ENCODE peak calls at places on chromosomes 7 and 10, in seven cellular contexts. One of them, this sample, is unnamed.
A peak's percentile ranks its signal among the peaks of the same experiment; 100 is the strongest.

GRCh38 chr10:132489704-132490534 is 47.7 kb upstream of the INPP5A start:
- DNase-seq in myocyte: no peak
- DNase-seq in activated naive CD4-positive, alpha-beta T cell treated with anti-CD3 and anti-CD28 coated beads for 36 hours: no peak
- DNase-seq in lung: no peak
- DNase-seq in activated naive CD8-positive, alpha-beta T cell treated with anti-CD3 and anti-CD28 coated beads, Interleukin-2, amount 50 U/mL, for 24 hours: no peak
- DNase-seq in endothelial cell: no peak
- DNase-seq in stimulated activated CD4-positive, alpha-beta T cell treated with anti-CD3 and anti-CD28 coated beads, Interleukin-15, amount 100 ng/mL, for 24 hours: no peak
- DNase-seq in this sample: no peak

GRCh38 chr10:18681366-18681765 is 22.1 kb downstream of the ARL5B start:
- DNase-seq in myocyte: no peak
- DNase-seq in activated naive CD4-positive, alpha-beta T cell treated with anti-CD3 and anti-CD28 coated beads for 36 hours: no peak
- DNase-seq in lung: no peak
- DNase-seq in activated naive CD8-positive, alpha-beta T cell treated with anti-CD3 and anti-CD28 coated beads, Interleukin-2, amount 50 U/mL, for 24 hours: no peak
- DNase-seq in endothelial cell: no peak
- DNase-seq in stimulated activated CD4-positive, alpha-beta T cell treated with anti-CD3 and anti-CD28 coated beads, Interleukin-15, amount 100 ng/mL, for 24 hours: no peak
- DNase-seq in this sample: peak; percentile 51

GRCh38 chr7:3277604-3278572 is 23.2 kb upstream of the SDK1 start:
- DNase-seq in myocyte: peak; percentile 76
- DNase-seq in activated naive CD4-positive, alpha-beta T cell treated with anti-CD3 and anti-CD28 coated beads for 36 hours: no peak
- DNase-seq in lung: no peak
- DNase-seq in activated naive CD8-positive, alpha-beta T cell treated with anti-CD3 and anti-CD28 coated beads, Interleukin-2, amount 50 U/mL, for 24 hours: no peak
- DNase-seq in endothelial cell: no peak
- DNase-seq in stimulated activated CD4-positive, alpha-beta T cell treated with anti-CD3 and anti-CD28 coated beads, Interleukin-15, amount 100 ng/mL, for 24 hours: no peak
- DNase-seq in this sample: no peak

GRCh38 chr7:8131694-8132605 is 130.0 kb downstream of the ICA1 start:
- DNase-seq in myocyte: no peak
- DNase-seq in activated naive CD4-positive, alpha-beta T cell treated with anti-CD3 and anti-CD28 coated beads for 36 hours: no peak
- DNase-seq in lung: no peak
- DNase-seq in activated naive CD8-positive, alpha-beta T cell treated with anti-CD3 and anti-CD28 coated beads, Interleukin-2, amount 50 U/mL, for 24 hours: no peak
- DNase-seq in endothelial cell: no peak
- DNase-seq in stimulated activated CD4-positive, alpha-beta T cell treated with anti-CD3 and anti-CD28 coated beads, Interleukin-15, amount 100 ng/mL, for 24 hours: no peak
- DNase-seq in this sample: no peak

GRCh38 chr10:64101611-64102263 is 580.5 kb downstream of the REEP3 start:
- DNase-seq in myocyte: no peak
- DNase-seq in activated naive CD4-positive, alpha-beta T cell treated with anti-CD3 and anti-CD28 coated beads for 36 hours: no peak
- DNase-seq in lung: no peak
- DNase-seq in activated naive CD8-positive, alpha-beta T cell treated with anti-CD3 and anti-CD28 coated beads, Interleukin-2, amount 50 U/mL, for 24 hours: no peak
- DNase-seq in endothelial cell: no peak
- DNase-seq in stimulated activated CD4-positive, alpha-beta T cell treated with anti-CD3 and anti-CD28 coated beads, Interleukin-15, amount 100 ng/mL, for 24 hours: no peak
- DNase-seq in this sample: no peak

GRCh38 chr7:120991570-120991969 is 3.1 kb downstream of the CPED1 start:
- DNase-seq in myocyte: no peak
- DNase-seq in activated naive CD4-positive, alpha-beta T cell treated with anti-CD3 and anti-CD28 coated beads for 36 hours: no peak
- DNase-seq in lung: no peak
- DNase-seq in activated naive CD8-positive, alpha-beta T cell treated with anti-CD3 and anti-CD28 coated beads, Interleukin-2, amount 50 U/mL, for 24 hours: no peak
- DNase-seq in endothelial cell: no peak
- DNase-seq in stimulated activated CD4-positive, alpha-beta T cell treated with anti-CD3 and anti-CD28 coated beads, Interleukin-15, amount 100 ng/mL, for 24 hours: no peak
- DNase-seq in this sample: peak; percentile 74

GRCh38 chr10:61021926-61022325 is 77.9 kb upstream of the RHOBTB1 start:
- DNase-seq in myocyte: no peak
- DNase-seq in activated naive CD4-positive, alpha-beta T cell treated with anti-CD3 and anti-CD28 coated beads for 36 hours: no peak
- DNase-seq in lung: no peak
- DNase-seq in activated naive CD8-positive, alpha-beta T cell treated with anti-CD3 and anti-CD28 coated beads, Interleukin-2, amount 50 U/mL, for 24 hours: no peak
- DNase-seq in endothelial cell: no peak
- DNase-seq in stimulated activated CD4-positive, alpha-beta T cell treated with anti-CD3 and anti-CD28 coated beads, Interleukin-15, amount 100 ng/mL, for 24 hours: no peak
- DNase-seq in this sample: no peak

GRCh38 chr10:133332936-133333699 is 3.6 kb downstream of the CALY start:
- DNase-seq in myocyte: no peak
- DNase-seq in activated naive CD4-positive, alpha-beta T cell treated with anti-CD3 and anti-CD28 coated beads for 36 hours: no peak
- DNase-seq in lung: no peak
- DNase-seq in activated naive CD8-positive, alpha-beta T cell treated with anti-CD3 and anti-CD28 coated beads, Interleukin-2, amount 50 U/mL, for 24 hours: no peak
- DNase-seq in endothelial cell: no peak
- DNase-seq in stimulated activated CD4-positive, alpha-beta T cell treated with anti-CD3 and anti-CD28 coated beads, Interleukin-15, amount 100 ng/mL, for 24 hours: no peak
- DNase-seq in this sample: no peak

GRCh38 chr10:63256047-63256773 is 123.1 kb downstream of the NRBF2 start:
- DNase-seq in myocyte: no peak
- DNase-seq in activated naive CD4-positive, alpha-beta T cell treated with anti-CD3 and anti-CD28 coated beads for 36 hours: no peak
- DNase-seq in lung: no peak
- DNase-seq in activated naive CD8-positive, alpha-beta T cell treated with anti-CD3 and anti-CD28 coated beads, Interleukin-2, amount 50 U/mL, for 24 hours: no peak
- DNase-seq in endothelial cell: no peak
- DNase-seq in stimulated activated CD4-positive, alpha-beta T cell treated with anti-CD3 and anti-CD28 coated beads, Interleukin-15, amount 100 ng/mL, for 24 hours: no peak
- DNase-seq in this sample: peak; percentile 45

GRCh38 chr10:103772096-103772845 is 83.1 kb downstream of the SH3PXD2A start:
- DNase-seq in myocyte: peak; percentile 97
- DNase-seq in activated naive CD4-positive, alpha-beta T cell treated with anti-CD3 and anti-CD28 coated beads for 36 hours: peak; percentile 74
- DNase-seq in lung: peak; percentile 75
- DNase-seq in activated naive CD8-positive, alpha-beta T cell treated with anti-CD3 and anti-CD28 coated beads, Interleukin-2, amount 50 U/mL, for 24 hours: peak; percentile 67
- DNase-seq in endothelial cell: peak; percentile 74
- DNase-seq in stimulated activated CD4-positive, alpha-beta T cell treated with anti-CD3 and anti-CD28 coated beads, Interleukin-15, amount 100 ng/mL, for 24 hours: peak; percentile 78
- DNase-seq in this sample: peak; percentile 93

GRCh38 chr7:131556055-131556911 is at the start of gene PODXL:
- DNase-seq in myocyte: peak; percentile 78
- DNase-seq in activated naive CD4-positive, alpha-beta T cell treated with anti-CD3 and anti-CD28 coated beads for 36 hours: peak; percentile 60
- DNase-seq in lung: peak; percentile 61
- DNase-seq in activated naive CD8-positive, alpha-beta T cell treated with anti-CD3 and anti-CD28 coated beads, Interleukin-2, amount 50 U/mL, for 24 hours: peak; percentile 54
- DNase-seq in endothelial cell: peak; percentile 73
- DNase-seq in stimulated activated CD4-positive, alpha-beta T cell treated with anti-CD3 and anti-CD28 coated beads, Interleukin-15, amount 100 ng/mL, for 24 hours: peak; percentile 67
- DNase-seq in this sample: no peak

GRCh38 chr7:70634610-70635068 is 497.3 kb upstream of the GALNT17 start:
- DNase-seq in myocyte: no peak
- DNase-seq in activated naive CD4-positive, alpha-beta T cell treated with anti-CD3 and anti-CD28 coated beads for 36 hours: no peak
- DNase-seq in lung: no peak
- DNase-seq in activated naive CD8-positive, alpha-beta T cell treated with anti-CD3 and anti-CD28 coated beads, Interleukin-2, amount 50 U/mL, for 24 hours: peak; percentile 14
- DNase-seq in endothelial cell: no peak
- DNase-seq in stimulated activated CD4-positive, alpha-beta T cell treated with anti-CD3 and anti-CD28 coated beads, Interleukin-15, amount 100 ng/mL, for 24 hours: no peak
- DNase-seq in this sample: peak; percentile 94

GRCh38 chr7:38195804-38196595 is 18.0 kb downstream of the STARD3NL start:
- DNase-seq in myocyte: peak; percentile 33
- DNase-seq in activated naive CD4-positive, alpha-beta T cell treated with anti-CD3 and anti-CD28 coated beads for 36 hours: no peak
- DNase-seq in lung: no peak
- DNase-seq in activated naive CD8-positive, alpha-beta T cell treated with anti-CD3 and anti-CD28 coated beads, Interleukin-2, amount 50 U/mL, for 24 hours: no peak
- DNase-seq in endothelial cell: no peak
- DNase-seq in stimulated activated CD4-positive, alpha-beta T cell treated with anti-CD3 and anti-CD28 coated beads, Interleukin-15, amount 100 ng/mL, for 24 hours: no peak
- DNase-seq in this sample: peak; percentile 47

GRCh38 chr10:42691361-42692120 is 53.2 kb upstream of the ZNF33B start:
- DNase-seq in myocyte: no peak
- DNase-seq in activated naive CD4-positive, alpha-beta T cell treated with anti-CD3 and anti-CD28 coated beads for 36 hours: no peak
- DNase-seq in lung: no peak
- DNase-seq in activated naive CD8-positive, alpha-beta T cell treated with anti-CD3 and anti-CD28 coated beads, Interleukin-2, amount 50 U/mL, for 24 hours: no peak
- DNase-seq in endothelial cell: no peak
- DNase-seq in stimulated activated CD4-positive, alpha-beta T cell treated with anti-CD3 and anti-CD28 coated beads, Interleukin-15, amount 100 ng/mL, for 24 hours: no peak
- DNase-seq in this sample: no peak

GRCh38 chr7:6170571-6171531 is 101.6 kb downstream of the CYTH3 start:
- DNase-seq in myocyte: no peak
- DNase-seq in activated naive CD4-positive, alpha-beta T cell treated with anti-CD3 and anti-CD28 coated beads for 36 hours: no peak
- DNase-seq in lung: no peak
- DNase-seq in activated naive CD8-positive, alpha-beta T cell treated with anti-CD3 and anti-CD28 coated beads, Interleukin-2, amount 50 U/mL, for 24 hours: no peak
- DNase-seq in endothelial cell: no peak
- DNase-seq in stimulated activated CD4-positive, alpha-beta T cell treated with anti-CD3 and anti-CD28 coated beads, Interleukin-15, amount 100 ng/mL, for 24 hours: no peak
- DNase-seq in this sample: no peak

GRCh38 chr7:142887282-142888015 is 1.9 kb upstream of the TRPV6 start:
- DNase-seq in myocyte: no peak
- DNase-seq in activated naive CD4-positive, alpha-beta T cell treated with anti-CD3 and anti-CD28 coated beads for 36 hours: no peak
- DNase-seq in lung: no peak
- DNase-seq in activated naive CD8-positive, alpha-beta T cell treated with anti-CD3 and anti-CD28 coated beads, Interleukin-2, amount 50 U/mL, for 24 hours: no peak
- DNase-seq in endothelial cell: no peak
- DNase-seq in stimulated activated CD4-positive, alpha-beta T cell treated with anti-CD3 and anti-CD28 coated beads, Interleukin-15, amount 100 ng/mL, for 24 hours: no peak
- DNase-seq in this sample: no peak

GRCh38 chr10:6561552-6561951 is 18.5 kb downstream of the PRKCQ start:
- DNase-seq in myocyte: no peak
- DNase-seq in activated naive CD4-positive, alpha-beta T cell treated with anti-CD3 and anti-CD28 coated beads for 36 hours: no peak
- DNase-seq in lung: no peak
- DNase-seq in activated naive CD8-positive, alpha-beta T cell treated with anti-CD3 and anti-CD28 coated beads, Interleukin-2, amount 50 U/mL, for 24 hours: no peak
- DNase-seq in endothelial cell: no peak
- DNase-seq in stimulated activated CD4-positive, alpha-beta T cell treated with anti-CD3 and anti-CD28 coated beads, Interleukin-15, amount 100 ng/mL, for 24 hours: no peak
- DNase-seq in this sample: no peak

GRCh38 chr10:71598673-71599072 is 120.9 kb downstream of the C10orf105 start:
- DNase-seq in myocyte: peak; percentile 76
- DNase-seq in activated naive CD4-positive, alpha-beta T cell treated with anti-CD3 and anti-CD28 coated beads for 36 hours: no peak
- DNase-seq in lung: peak; percentile 75
- DNase-seq in activated naive CD8-positive, alpha-beta T cell treated with anti-CD3 and anti-CD28 coated beads, Interleukin-2, amount 50 U/mL, for 24 hours: no peak
- DNase-seq in endothelial cell: no peak
- DNase-seq in stimulated activated CD4-positive, alpha-beta T cell treated with anti-CD3 and anti-CD28 coated beads, Interleukin-15, amount 100 ng/mL, for 24 hours: no peak
- DNase-seq in this sample: peak; percentile 86

GRCh38 chr10:109988231-109988630 is 19.6 kb upstream of the ADD3 start:
- DNase-seq in myocyte: no peak
- DNase-seq in activated naive CD4-positive, alpha-beta T cell treated with anti-CD3 and anti-CD28 coated beads for 36 hours: no peak
- DNase-seq in lung: no peak
- DNase-seq in activated naive CD8-positive, alpha-beta T cell treated with anti-CD3 and anti-CD28 coated beads, Interleukin-2, amount 50 U/mL, for 24 hours: no peak
- DNase-seq in endothelial cell: no peak
- DNase-seq in stimulated activated CD4-positive, alpha-beta T cell treated with anti-CD3 and anti-CD28 coated beads, Interleukin-15, amount 100 ng/mL, for 24 hours: no peak
- DNase-seq in this sample: peak; percentile 49